ENCODE peak calls at places on chromosome 11, in six cellular contexts. One of them, this sample, is unnamed. For H3K9me3, the result is how much of the 10 kb centered on the place peaks cover.

GRCh38 chr11:120625565-120625964 is 114.0 kb downstream of the GRIK4 start:
- DNase-seq in cardiac muscle cell: no peak
- DNase-seq in CD8-positive, alpha-beta memory T cell: no peak
- DNase-seq in naive thymus-derived CD4-positive, alpha-beta T cell: no peak
- DNase-seq in tibial nerve: no peak
- DNase-seq in stomach: no peak
- DNase-seq in this sample: no peak

GRCh38 chr11:1839924-1840779 is 1.4 kb downstream of the TNNI2 start:
- DNase-seq in cardiac muscle cell: no peak
- DNase-seq in CD8-positive, alpha-beta memory T cell: no peak
- DNase-seq in naive thymus-derived CD4-positive, alpha-beta T cell: no peak
- DNase-seq in tibial nerve: peak
- DNase-seq in stomach: peak
- DNase-seq in this sample: no peak

GRCh38 chr11:1455763-1456060 is 30.9 kb downstream of the MOB2 start:
- DNase-seq in cardiac muscle cell: no peak
- DNase-seq in CD8-positive, alpha-beta memory T cell: no peak
- DNase-seq in naive thymus-derived CD4-positive, alpha-beta T cell: no peak
- DNase-seq in tibial nerve: no peak
- DNase-seq in stomach: no peak
- DNase-seq in this sample: no peak

GRCh38 chr11:72411623-72412532 is 22.5 kb downstream of the CLPB start:
- DNase-seq in cardiac muscle cell: no peak
- DNase-seq in CD8-positive, alpha-beta memory T cell: no peak
- DNase-seq in naive thymus-derived CD4-positive, alpha-beta T cell: peak
- DNase-seq in tibial nerve: peak
- DNase-seq in stomach: no peak
- DNase-seq in this sample: no peak

GRCh38 chr11:94379619-94380018 is 21.6 kb downstream of the GPR83 start:
- DNase-seq in cardiac muscle cell: no peak
- DNase-seq in CD8-positive, alpha-beta memory T cell: no peak
- DNase-seq in naive thymus-derived CD4-positive, alpha-beta T cell: no peak
- DNase-seq in tibial nerve: no peak
- DNase-seq in stomach: no peak
- DNase-seq in this sample: no peak

GRCh38 chr11:7668911-7669310 is 4.4 kb downstream of the CYB5R2 start:
- DNase-seq in cardiac muscle cell: no peak
- DNase-seq in CD8-positive, alpha-beta memory T cell: no peak
- DNase-seq in naive thymus-derived CD4-positive, alpha-beta T cell: no peak
- DNase-seq in tibial nerve: no peak
- DNase-seq in stomach: no peak
- DNase-seq in this sample: no peak

GRCh38 chr11:12573707-12574106 is 100.5 kb upstream of the TEAD1 start:
- DNase-seq in cardiac muscle cell: no peak
- DNase-seq in CD8-positive, alpha-beta memory T cell: no peak
- DNase-seq in naive thymus-derived CD4-positive, alpha-beta T cell: no peak
- DNase-seq in tibial nerve: no peak
- DNase-seq in stomach: no peak
- DNase-seq in this sample: no peak

GRCh38 chr11:114359342-114359741 is 41.0 kb downstream of the C11orf71 start:
- DNase-seq in cardiac muscle cell: peak
- DNase-seq in CD8-positive, alpha-beta memory T cell: no peak
- DNase-seq in naive thymus-derived CD4-positive, alpha-beta T cell: no peak
- DNase-seq in tibial nerve: no peak
- DNase-seq in stomach: no peak
- DNase-seq in this sample: no peak

GRCh38 chr11:47056261-47056915 is 119.8 kb downstream of the CSTPP1 start:
- DNase-seq in cardiac muscle cell: peak
- DNase-seq in CD8-positive, alpha-beta memory T cell: no peak
- DNase-seq in naive thymus-derived CD4-positive, alpha-beta T cell: no peak
- DNase-seq in tibial nerve: no peak
- DNase-seq in stomach: no peak
- DNase-seq in this sample: no peak

GRCh38 chr11:119795231-119795630 is 66.2 kb upstream of the NECTIN1 start:
- DNase-seq in cardiac muscle cell: peak
- DNase-seq in CD8-positive, alpha-beta memory T cell: no peak
- DNase-seq in naive thymus-derived CD4-positive, alpha-beta T cell: no peak
- DNase-seq in tibial nerve: peak
- DNase-seq in stomach: no peak
- DNase-seq in this sample: no peak

GRCh38 chr11:19962795-19963163 is 197.5 kb downstream of the DBX1 start:
- DNase-seq in cardiac muscle cell: peak
- DNase-seq in CD8-positive, alpha-beta memory T cell: no peak
- DNase-seq in naive thymus-derived CD4-positive, alpha-beta T cell: no peak
- DNase-seq in tibial nerve: no peak
- DNase-seq in stomach: no peak
- DNase-seq in this sample: no peak

GRCh38 chr11:12950681-12951080 is 58.4 kb upstream of the RASSF10 start:
- DNase-seq in cardiac muscle cell: peak
- DNase-seq in CD8-positive, alpha-beta memory T cell: no peak
- DNase-seq in naive thymus-derived CD4-positive, alpha-beta T cell: no peak
- DNase-seq in tibial nerve: no peak
- DNase-seq in stomach: no peak
- DNase-seq in this sample: no peak

GRCh38 chr11:48034926-48035876 is 54.8 kb downstream of the PTPRJ start:
- DNase-seq in cardiac muscle cell: peak
- DNase-seq in CD8-positive, alpha-beta memory T cell: no peak
- DNase-seq in naive thymus-derived CD4-positive, alpha-beta T cell: no peak
- DNase-seq in tibial nerve: peak
- DNase-seq in stomach: peak
- DNase-seq in this sample: no peak

GRCh38 chr11:57639321-57640067 is 10.2 kb downstream of the YPEL4 start:
- DNase-seq in cardiac muscle cell: peak
- DNase-seq in CD8-positive, alpha-beta memory T cell: no peak
- DNase-seq in naive thymus-derived CD4-positive, alpha-beta T cell: no peak
- DNase-seq in tibial nerve: no peak
- DNase-seq in stomach: no peak
- DNase-seq in this sample: no peak

GRCh38 chr11:130452941-130453340 is 4.5 kb downstream of the ADAMTS15 start:
- DNase-seq in cardiac muscle cell: no peak
- DNase-seq in CD8-positive, alpha-beta memory T cell: no peak
- DNase-seq in naive thymus-derived CD4-positive, alpha-beta T cell: no peak
- DNase-seq in tibial nerve: no peak
- DNase-seq in stomach: no peak
- DNase-seq in this sample: no peak

GRCh38 chr11:130121430-130121978 is 38.1 kb upstream of the ST14 start:
- DNase-seq in cardiac muscle cell: peak
- DNase-seq in CD8-positive, alpha-beta memory T cell: no peak
- DNase-seq in naive thymus-derived CD4-positive, alpha-beta T cell: no peak
- DNase-seq in tibial nerve: no peak
- DNase-seq in stomach: no peak
- DNase-seq in this sample: no peak

GRCh38 chr11:2779981-2780849 is 80.4 kb upstream of the KCNQ1OT1 start:
- DNase-seq in cardiac muscle cell: peak
- DNase-seq in CD8-positive, alpha-beta memory T cell: no peak
- DNase-seq in naive thymus-derived CD4-positive, alpha-beta T cell: no peak
- DNase-seq in tibial nerve: no peak
- DNase-seq in stomach: peak
- DNase-seq in this sample: no peak

GRCh38 chr11:61616443-61616842 is 35.6 kb upstream of the SYT7 start:
- DNase-seq in cardiac muscle cell: peak
- DNase-seq in CD8-positive, alpha-beta memory T cell: no peak
- DNase-seq in naive thymus-derived CD4-positive, alpha-beta T cell: no peak
- DNase-seq in tibial nerve: no peak
- DNase-seq in stomach: no peak
- DNase-seq in this sample: no peak

GRCh38 chr11:114256898-114257286 is 39.3 kb upstream of the NNMT start:
- DNase-seq in cardiac muscle cell: no peak
- DNase-seq in CD8-positive, alpha-beta memory T cell: no peak
- DNase-seq in naive thymus-derived CD4-positive, alpha-beta T cell: no peak
- DNase-seq in tibial nerve: no peak
- DNase-seq in stomach: no peak
- DNase-seq in this sample: no peak

GRCh38 chr11:134800826-134801225 is 388.8 kb upstream of the B3GAT1 start:
- DNase-seq in cardiac muscle cell: no peak
- DNase-seq in CD8-positive, alpha-beta memory T cell: no peak
- DNase-seq in naive thymus-derived CD4-positive, alpha-beta T cell: no peak
- DNase-seq in tibial nerve: no peak
- DNase-seq in stomach: no peak
- DNase-seq in this sample: no peak

GRCh38 chr11:1118755-1119275 is 38.9 kb upstream of the MUC5AC start:
- DNase-seq in cardiac muscle cell: no peak
- DNase-seq in CD8-positive, alpha-beta memory T cell: no peak
- DNase-seq in naive thymus-derived CD4-positive, alpha-beta T cell: no peak
- DNase-seq in tibial nerve: no peak
- DNase-seq in stomach: no peak
- DNase-seq in this sample: no peak

GRCh38 chr11:13378316-13378715 is 84.7 kb downstream of the BTBD10 start:
- DNase-seq in cardiac muscle cell: no peak
- DNase-seq in CD8-positive, alpha-beta memory T cell: no peak
- DNase-seq in naive thymus-derived CD4-positive, alpha-beta T cell: no peak
- DNase-seq in tibial nerve: no peak
- DNase-seq in stomach: no peak
- DNase-seq in this sample: no peak

DNA sequence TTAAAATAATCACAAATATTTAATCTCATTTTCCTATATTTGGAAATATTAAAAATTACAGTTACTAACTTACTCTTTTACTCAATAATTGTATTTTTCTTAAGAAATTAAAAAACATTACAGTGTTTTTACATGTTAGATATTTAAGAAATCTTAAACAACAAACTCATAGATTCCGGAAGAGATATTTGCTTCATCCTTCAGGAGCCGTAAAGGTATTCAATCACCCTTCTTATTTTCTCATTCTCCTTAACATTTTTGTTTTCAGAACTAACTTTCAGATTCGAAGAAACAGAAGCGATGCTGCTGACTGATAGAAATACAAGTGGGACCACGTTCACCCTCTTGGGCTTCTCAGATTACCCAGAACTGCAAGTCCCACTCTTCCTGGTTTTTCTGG is at the start of gene OR5D18:
- DNase-seq in cardiac muscle cell: no peak
- DNase-seq in CD8-positive, alpha-beta memory T cell: no peak
- DNase-seq in naive thymus-derived CD4-positive, alpha-beta T cell: no peak
- DNase-seq in tibial nerve: no peak
- DNase-seq in stomach: no peak
- DNase-seq in this sample: no peak
- H3K9me3 ChIP-seq in cardiac muscle cell: under half
- H3K9me3 ChIP-seq in CD8-positive, alpha-beta memory T cell: under half
- H3K9me3 ChIP-seq in naive thymus-derived CD4-positive, alpha-beta T cell: under half
- H3K9me3 ChIP-seq in tibial nerve: under half
- H3K9me3 ChIP-seq in stomach: under half
- H3K9me3 ChIP-seq in this sample: under half

GRCh38 chr11:50072226-50073112 is 39.8 kb downstream of the OR4C45 start:
- DNase-seq in cardiac muscle cell: no peak
- DNase-seq in CD8-positive, alpha-beta memory T cell: no peak
- DNase-seq in naive thymus-derived CD4-positive, alpha-beta T cell: no peak
- DNase-seq in tibial nerve: no peak
- DNase-seq in stomach: no peak
- DNase-seq in this sample: no peak

GRCh38 chr11:50073113-50074105 is 40.7 kb downstream of the OR4C45 start:
- DNase-seq in cardiac muscle cell: no peak
- DNase-seq in CD8-positive, alpha-beta memory T cell: no peak
- DNase-seq in naive thymus-derived CD4-positive, alpha-beta T cell: no peak
- DNase-seq in tibial nerve: no peak
- DNase-seq in stomach: no peak
- DNase-seq in this sample: no peak

GRCh38 chr11:50071584-50072225 is 39.0 kb downstream of the OR4C45 start:
- DNase-seq in cardiac muscle cell: no peak
- DNase-seq in CD8-positive, alpha-beta memory T cell: no peak
- DNase-seq in naive thymus-derived CD4-positive, alpha-beta T cell: no peak
- DNase-seq in tibial nerve: no peak
- DNase-seq in stomach: no peak
- DNase-seq in this sample: no peak

GRCh38 chr11:50074161-50074560 is 41.5 kb downstream of the OR4C45 start:
- DNase-seq in cardiac muscle cell: no peak
- DNase-seq in CD8-positive, alpha-beta memory T cell: no peak
- DNase-seq in naive thymus-derived CD4-positive, alpha-beta T cell: no peak
- DNase-seq in tibial nerve: no peak
- DNase-seq in stomach: no peak
- DNase-seq in this sample: no peak

GRCh38 chr11:50070389-50070788 is 37.7 kb downstream of the OR4C45 start:
- DNase-seq in cardiac muscle cell: no peak
- DNase-seq in CD8-positive, alpha-beta memory T cell: no peak
- DNase-seq in naive thymus-derived CD4-positive, alpha-beta T cell: no peak
- DNase-seq in tibial nerve: no peak
- DNase-seq in stomach: no peak
- DNase-seq in this sample: no peak
- H3K9me3 ChIP-seq in cardiac muscle cell: under half
- H3K9me3 ChIP-seq in CD8-positive, alpha-beta memory T cell: under half
- H3K9me3 ChIP-seq in naive thymus-derived CD4-positive, alpha-beta T cell: under half
- H3K9me3 ChIP-seq in tibial nerve: under half
- H3K9me3 ChIP-seq in stomach: under half
- H3K9me3 ChIP-seq in this sample: under half

DNA sequence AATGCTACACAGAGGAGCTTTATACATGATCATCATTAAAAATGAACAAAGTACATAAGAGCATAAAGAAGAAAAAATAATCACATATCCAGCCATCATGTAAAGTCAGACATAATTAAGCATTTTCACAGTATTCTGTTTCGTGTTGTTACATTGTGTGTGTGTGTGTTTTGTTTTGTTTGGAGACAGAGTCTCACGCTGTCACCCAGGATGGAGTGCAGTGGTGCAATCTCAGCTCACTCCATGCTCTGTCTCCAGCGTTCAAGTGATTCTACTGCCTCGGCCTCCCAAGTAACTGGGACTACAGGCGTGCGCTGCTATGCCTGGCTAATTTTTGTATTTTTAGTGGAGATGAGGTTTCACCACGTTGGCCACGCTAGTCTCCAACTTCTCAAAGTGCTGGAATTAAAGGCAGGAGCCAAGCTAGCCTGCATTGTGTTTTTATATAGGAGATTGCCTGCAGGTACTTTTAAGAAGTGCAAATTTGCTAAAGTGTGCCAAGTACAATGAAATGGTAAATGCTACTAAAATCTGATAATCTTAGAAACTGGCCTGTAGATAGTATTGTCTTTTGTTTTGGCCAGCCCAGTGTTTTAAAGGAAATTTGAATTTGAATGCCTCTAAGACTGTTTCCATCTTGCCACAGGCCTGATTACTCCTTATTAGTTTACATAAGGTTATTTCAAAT is 7.8 kb downstream of the CTSC start:
- DNase-seq in cardiac muscle cell: no peak
- DNase-seq in CD8-positive, alpha-beta memory T cell: no peak
- DNase-seq in naive thymus-derived CD4-positive, alpha-beta T cell: no peak
- DNase-seq in tibial nerve: no peak
- DNase-seq in stomach: no peak
- DNase-seq in this sample: no peak
- H3K9me3 ChIP-seq in cardiac muscle cell: under half
- H3K9me3 ChIP-seq in CD8-positive, alpha-beta memory T cell: under half
- H3K9me3 ChIP-seq in naive thymus-derived CD4-positive, alpha-beta T cell: under half
- H3K9me3 ChIP-seq in tibial nerve: under half
- H3K9me3 ChIP-seq in stomach: under half
- H3K9me3 ChIP-seq in this sample: under half

GRCh38 chr11:87451400-87451799 is 413.7 kb downstream of the TMEM135 start:
- DNase-seq in cardiac muscle cell: no peak
- DNase-seq in CD8-positive, alpha-beta memory T cell: no peak
- DNase-seq in naive thymus-derived CD4-positive, alpha-beta T cell: no peak
- DNase-seq in tibial nerve: no peak
- DNase-seq in stomach: no peak
- DNase-seq in this sample: no peak
- H3K9me3 ChIP-seq in cardiac muscle cell: under half
- H3K9me3 ChIP-seq in CD8-positive, alpha-beta memory T cell: under half
- H3K9me3 ChIP-seq in naive thymus-derived CD4-positive, alpha-beta T cell: under half
- H3K9me3 ChIP-seq in tibial nerve: under half
- H3K9me3 ChIP-seq in stomach: under half
- H3K9me3 ChIP-seq in this sample: under half